ENCODE peak calls at places on chromosomes 11 and 22, in six cellular contexts. L, B, T, I, O and Q are unnamed samples.

GRCh38 chr11:8283510-8284272 is 20.0 kb upstream of the LMO1 start:
- DNase-seq in L (no peak), O (no peak), I (no peak), B (no peak), T (no peak), Q (no peak)

GRCh38 chr11:131666617-131667016 is 296.2 kb downstream of the NTM start:
- DNase-seq in I (no peak), O (no peak), T (no peak), L (no peak), B (no peak), Q (no peak)

GRCh38 chr22:36317658-36318271 is 64.8 kb downstream of the APOL1 start:
- DNase-seq in L (no peak), B (no peak), O (no peak), I (no peak), T (no peak), Q (no peak)

GRCh38 chr11:134754823-134755198 is 342.8 kb upstream of the B3GAT1 start:
- DNase-seq in B (no peak), I (no peak), T (no peak), L (no peak), O (no peak), Q (no peak)

GRCh38 chr11:116690623-116691022 is 82.2 kb downstream of the BUD13 start:
- DNase-seq in L (no peak), T (no peak), B (no peak), I (no peak), O (no peak), Q (no peak)

GRCh38 chr11:78417888-78418583 is 416 bp upstream of the GAB2 start:
- DNase-seq in B (peak; percentile 87), L (peak; percentile 87), I (peak; percentile 84), T (peak; percentile 87), O (peak; percentile 32), Q (peak; percentile 89)

GRCh38 chr22:43704051-43704450 is 108.1 kb downstream of the EFCAB6 start:
- DNase-seq in L (no peak), B (no peak), O (no peak), I (no peak), T (no peak), Q (no peak)

GRCh38 chr11:17208257-17208999 is 642 bp upstream of the PIK3C2A start:
- DNase-seq in T (no peak), I (peak; percentile 78), L (no peak), O (peak; percentile 82), B (peak; percentile 62), Q (no peak)

GRCh38 chr11:133137270-133137669 is 395.0 kb downstream of the OPCML start:
- DNase-seq in L (no peak), O (no peak), I (no peak), B (no peak), T (no peak), Q (no peak)

GRCh38 chr11:109859325-109859724 is 233.9 kb upstream of the ZC3H12C start:
- DNase-seq in I (no peak), O (peak; percentile 95), L (no peak), B (no peak), T (no peak), Q (no peak)

GRCh38 chr11:78149646-78150045 is 10.2 kb upstream of the ALG8 start:
- DNase-seq in L (no peak), O (no peak), I (no peak), T (no peak), B (no peak), Q (no peak)

GRCh38 chr11:17738350-17739207 is 4.0 kb downstream of the KCNC1 start:
- DNase-seq in B (no peak), O (no peak), L (no peak), T (no peak), I (no peak), Q (peak; percentile 13)

GRCh38 chr11:61369372-61370348 is 7.5 kb downstream of the TMEM138 start:
- DNase-seq in T (peak; percentile 39), O (no peak), B (no peak), L (peak; percentile 57), I (no peak), Q (no peak)

GRCh38 chr11:46912526-46913150 is 5.7 kb downstream of the LRP4 start:
- DNase-seq in L (no peak), T (no peak), I (no peak), O (no peak), B (no peak), Q (no peak)

GRCh38 chr22:32457031-32457430 is 7.2 kb downstream of the BPIFC start:
- DNase-seq in B (no peak), O (no peak), L (no peak), T (no peak), I (no peak), Q (no peak)

GRCh38 chr22:23282516-23282915 is 102.2 kb downstream of the BCR start:
- DNase-seq in T (no peak), O (no peak), B (no peak), I (no peak), L (no peak), Q (no peak)

GRCh38 chr11:72669527-72669926 is 4.7 kb downstream of the PDE2A start:
- DNase-seq in B (no peak), L (no peak), I (no peak), T (no peak), O (no peak), Q (no peak)

GRCh38 chr11:72685560-72686480 is 11.6 kb upstream of the PDE2A start:
- DNase-seq in B (peak; percentile 35), I (no peak), O (no peak), L (peak; percentile 58), T (no peak), Q (peak; percentile 37)

GRCh38 chr11:469684-470667 is 19.9 kb downstream of the PTDSS2 start:
- DNase-seq in L (no peak), I (no peak), T (no peak), O (no peak), B (peak; percentile 62), Q (no peak)

GRCh38 chr11:1228921-1229451 is 6.1 kb downstream of the MUC5B start:
- DNase-seq in O (no peak), I (no peak), B (peak; percentile 9), T (peak; percentile 7), L (no peak), Q (peak; percentile 3)

GRCh38 chr11:63858628-63859550 is 20.0 kb downstream of the MARK2 start:
- DNase-seq in I (no peak), T (no peak), O (no peak), L (peak; percentile 27), B (peak; percentile 42), Q (peak; percentile 45)

GRCh38 chr11:116533186-116533825 is 239.5 kb downstream of the BUD13 start:
- DNase-seq in L (no peak), T (no peak), O (no peak), B (no peak), I (no peak), Q (no peak)

DNA sequence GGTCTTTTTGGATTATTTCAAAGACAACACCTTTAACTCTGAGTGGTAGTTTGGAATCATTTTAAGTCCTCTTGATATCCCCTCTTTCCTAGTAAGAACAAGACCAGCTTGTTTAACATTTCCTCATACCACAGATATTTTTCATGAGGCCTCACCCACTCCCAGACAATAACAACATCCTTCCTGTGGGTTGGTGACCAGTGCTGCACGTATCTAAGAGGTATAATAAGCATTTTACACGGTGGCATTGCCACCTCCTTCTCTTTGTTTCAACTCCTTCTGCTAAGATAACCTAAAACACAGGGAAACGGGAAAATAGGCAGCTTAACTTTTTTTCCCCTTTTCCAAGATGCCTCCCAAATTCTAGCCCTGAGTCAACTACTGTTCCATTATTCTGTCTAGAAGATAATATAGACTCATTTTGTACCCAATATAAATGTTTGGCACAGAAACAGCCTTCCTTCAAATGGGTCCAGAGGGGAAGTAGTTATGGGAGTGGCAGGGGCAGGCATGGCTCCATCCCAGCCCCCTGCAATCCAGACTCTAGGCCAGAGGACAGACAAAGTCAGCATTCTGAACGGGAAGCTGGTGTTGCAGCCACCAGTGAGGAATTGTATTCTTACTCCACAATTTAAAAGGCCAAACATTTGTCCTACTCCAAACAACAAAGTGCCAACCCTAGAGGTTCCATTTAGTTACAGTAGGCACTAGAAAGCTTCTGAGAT is 28.5 kb downstream of the MAML2 start:
- DNase-seq in L (peak; percentile 25), O (peak; percentile 48), I (no peak), B (peak; percentile 36), T (peak; percentile 23), Q (no peak)
- H3K4me1 ChIP-seq in L (peaks cover 80% of the 10 kb centered on the region), O (peaks cover 54% of the 10 kb centered on the region), I (peaks cover 29% of the 10 kb centered on the region), B (peaks cover 81% of the 10 kb centered on the region), T (peaks cover 84% of the 10 kb centered on the region), Q (peaks cover 37% of the 10 kb centered on the region)

GRCh38 chr11:26994579-26995210 is 783 bp downstream of the FIBIN start:
- DNase-seq in O (no peak), I (no peak), T (peak; percentile 18), L (no peak), B (no peak), Q (peak; percentile 21)
- H3K4me3 ChIP-seq in O (no peak overlapping the region), I (no peak overlapping the region), T (peak overlapping the region; percentile 47), L (peak overlapping the region; percentile 67), B (peak overlapping the region; percentile 16), Q (no peak overlapping the region)

GRCh38 chr11:69682221-69682620 is 7.1 kb upstream of the LTO1 start:
- DNase-seq in B (no peak), I (no peak), O (no peak), L (no peak), T (no peak), Q (no peak)

GRCh38 chr11:69685348-69685747 is 10.2 kb upstream of the LTO1 start:
- DNase-seq in T (no peak), B (no peak), O (no peak), L (no peak), I (no peak), Q (no peak)

GRCh38 chr11:69682681-69683326 is 7.7 kb upstream of the LTO1 start:
- DNase-seq in O (no peak), T (no peak), L (no peak), B (no peak), I (no peak), Q (no peak)

GRCh38 chr11:69684651-69685050 is 9.5 kb upstream of the LTO1 start:
- DNase-seq in I (no peak), B (no peak), T (no peak), O (no peak), L (no peak), Q (no peak)

DNA sequence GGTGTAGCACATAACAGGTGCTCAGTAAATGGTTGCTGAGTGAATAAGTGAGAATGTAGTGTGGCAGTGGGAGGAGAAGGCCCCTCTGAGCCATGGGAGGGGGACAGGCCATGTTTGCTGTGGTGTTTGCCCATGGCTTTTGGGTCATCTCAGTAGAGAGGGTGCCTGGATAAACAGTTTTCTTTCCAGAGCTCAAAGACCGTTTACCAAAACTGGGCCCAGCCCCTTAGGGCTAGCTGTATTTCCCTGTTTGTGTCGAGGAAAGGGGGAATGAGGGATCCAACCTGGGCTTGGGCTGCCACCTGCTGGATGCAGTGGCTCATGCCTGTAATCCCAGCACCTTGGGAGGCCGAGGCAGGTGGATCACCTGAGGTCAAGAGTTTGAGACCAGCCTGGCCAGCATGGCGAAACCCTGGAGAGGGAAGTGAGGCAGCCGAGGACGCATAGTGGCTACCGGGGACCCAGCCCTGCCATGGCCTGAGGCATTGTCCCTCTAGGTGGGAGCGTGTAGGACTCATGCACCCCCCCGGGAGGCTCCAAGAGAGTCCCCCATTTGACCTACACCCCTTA is 8.7 kb upstream of the LTO1 start:
- DNase-seq in L (no peak), I (no peak), B (peak; percentile 27), T (no peak), O (no peak), Q (peak; percentile 57)
- TF ChIP-seq CTCF in L (peak; percentile 47), I (peak; percentile 47), B (peak; percentile 55), T (peak; percentile 31), O (peak; percentile 71), Q (no peak)

GRCh38 chr11:64969209-64969608 is 2.7 kb downstream of the MAJIN start:
- DNase-seq in I (no peak), L (no peak), B (peak; percentile 20), O (no peak), T (no peak), Q (no peak)
- H3K4me1 ChIP-seq in I (no peaks in the 10 kb centered on the region), L (peaks cover 15% of the 10 kb centered on the region), B (peaks cover 29% of the 10 kb centered on the region), O (peaks cover 3% of the 10 kb centered on the region), T (peaks cover 11% of the 10 kb centered on the region), Q (peaks cover 14% of the 10 kb centered on the region)